ENCODE peak calls at places on chromosomes 3 and 15, in six cellular contexts. One of them, this sample, is unnamed.

GRCh38 chr3:48151058-48151806 is 37.0 kb downstream of the CDC25A start:
- DNase-seq in HepG2: peak
- DNase-seq in K562: peak
- DNase-seq in GM12892: peak
- DNase-seq in GM12878: peak
- DNase-seq in GM12891: peak
- DNase-seq in this sample: peak

GRCh38 chr3:192850501-192850981 is 67.1 kb downstream of the MB21D2 start:
- DNase-seq in HepG2: peak
- DNase-seq in K562: no peak
- DNase-seq in GM12892: no peak
- DNase-seq in GM12878: peak
- DNase-seq in GM12891: no peak
- DNase-seq in this sample: no peak

GRCh38 chr15:77855871-77856270 is 221.6 kb downstream of the TBC1D2B start:
- DNase-seq in HepG2: no peak
- DNase-seq in K562: no peak
- DNase-seq in GM12892: no peak
- DNase-seq in GM12878: no peak
- DNase-seq in GM12891: no peak
- DNase-seq in this sample: no peak

GRCh38 chr3:187291512-187292132 is at the start of gene MASP1:
- DNase-seq in HepG2: peak
- DNase-seq in K562: no peak
- DNase-seq in GM12892: no peak
- DNase-seq in GM12878: no peak
- DNase-seq in GM12891: no peak
- DNase-seq in this sample: no peak

GRCh38 chr15:89803941-89804800 is 10.5 kb downstream of the ANPEP start:
- DNase-seq in HepG2: no peak
- DNase-seq in K562: no peak
- DNase-seq in GM12892: no peak
- DNase-seq in GM12878: no peak
- DNase-seq in GM12891: no peak
- DNase-seq in this sample: no peak

GRCh38 chr3:108341911-108342310 is 45.6 kb downstream of the HHLA2 start:
- DNase-seq in HepG2: no peak
- DNase-seq in K562: no peak
- DNase-seq in GM12892: no peak
- DNase-seq in GM12878: no peak
- DNase-seq in GM12891: no peak
- DNase-seq in this sample: no peak

GRCh38 chr15:63041982-63042878 is at the start of gene TPM1:
- DNase-seq in HepG2: peak
- DNase-seq in K562: no peak
- DNase-seq in GM12892: no peak
- DNase-seq in GM12878: no peak
- DNase-seq in GM12891: peak
- DNase-seq in this sample: peak

GRCh38 chr3:78728406-78729145 is 1039.2 kb downstream of the ROBO1 start:
- DNase-seq in HepG2: no peak
- DNase-seq in K562: no peak
- DNase-seq in GM12892: no peak
- DNase-seq in GM12878: no peak
- DNase-seq in GM12891: no peak
- DNase-seq in this sample: peak

GRCh38 chr3:141680620-141681389 is 57.3 kb upstream of the RNF7 start:
- DNase-seq in HepG2: no peak
- DNase-seq in K562: no peak
- DNase-seq in GM12892: no peak
- DNase-seq in GM12878: no peak
- DNase-seq in GM12891: no peak
- DNase-seq in this sample: peak

GRCh38 chr3:147410126-147410517 is 957 bp downstream of the ZIC1 start:
- DNase-seq in HepG2: no peak
- DNase-seq in K562: no peak
- DNase-seq in GM12892: no peak
- DNase-seq in GM12878: no peak
- DNase-seq in GM12891: no peak
- DNase-seq in this sample: no peak

GRCh38 chr3:72042397-72043211 is 257.7 kb upstream of the PROK2 start:
- DNase-seq in HepG2: no peak
- DNase-seq in K562: no peak
- DNase-seq in GM12892: no peak
- DNase-seq in GM12878: no peak
- DNase-seq in GM12891: no peak
- DNase-seq in this sample: no peak

DNA sequence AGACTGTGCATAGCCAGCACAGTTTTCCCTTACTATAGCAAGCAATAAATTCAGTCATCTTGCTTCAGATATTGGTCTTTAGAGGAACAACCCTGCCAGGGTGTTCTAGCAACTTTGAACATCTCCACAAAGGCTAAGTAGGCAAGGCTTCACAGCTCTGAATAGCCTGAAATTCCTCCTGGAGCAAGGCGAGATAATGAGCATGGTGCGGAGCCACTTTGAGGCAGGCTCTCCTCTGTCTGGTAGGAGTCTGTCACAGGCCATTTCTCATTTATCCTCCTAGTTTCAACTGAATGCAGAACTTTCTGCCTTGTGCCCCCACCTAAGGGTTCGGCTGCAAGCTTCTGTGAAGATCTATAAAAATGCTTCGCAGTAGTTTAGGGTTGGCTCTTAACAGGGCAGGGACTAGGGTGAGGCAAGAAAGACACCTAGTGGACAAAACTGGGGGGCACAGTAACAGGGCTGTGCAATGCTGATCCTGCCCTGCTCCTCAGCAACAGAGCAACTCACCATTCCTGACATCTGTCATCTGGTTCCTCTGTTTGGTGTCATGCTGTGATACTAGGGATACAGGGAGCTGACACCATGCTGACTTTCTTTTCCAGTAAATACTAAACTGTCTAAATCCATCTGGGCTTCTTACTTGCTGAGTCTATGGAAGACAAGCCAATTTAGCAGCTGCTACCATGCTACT is 16.6 kb upstream of the EHHADH start:
- DNase-seq in HepG2: peak
- DNase-seq in K562: peak
- DNase-seq in GM12892: peak
- DNase-seq in GM12878: no peak
- DNase-seq in GM12891: peak
- DNase-seq in this sample: peak
- TF ChIP-seq TAF1 in HepG2: no peak
- TF ChIP-seq TAF1 in K562: no peak
- TF ChIP-seq TAF1 in GM12892: no peak
- TF ChIP-seq TAF1 in GM12878: no peak
- TF ChIP-seq TAF1 in GM12891: no peak
- TF ChIP-seq TAF1 in this sample: no peak

DNA sequence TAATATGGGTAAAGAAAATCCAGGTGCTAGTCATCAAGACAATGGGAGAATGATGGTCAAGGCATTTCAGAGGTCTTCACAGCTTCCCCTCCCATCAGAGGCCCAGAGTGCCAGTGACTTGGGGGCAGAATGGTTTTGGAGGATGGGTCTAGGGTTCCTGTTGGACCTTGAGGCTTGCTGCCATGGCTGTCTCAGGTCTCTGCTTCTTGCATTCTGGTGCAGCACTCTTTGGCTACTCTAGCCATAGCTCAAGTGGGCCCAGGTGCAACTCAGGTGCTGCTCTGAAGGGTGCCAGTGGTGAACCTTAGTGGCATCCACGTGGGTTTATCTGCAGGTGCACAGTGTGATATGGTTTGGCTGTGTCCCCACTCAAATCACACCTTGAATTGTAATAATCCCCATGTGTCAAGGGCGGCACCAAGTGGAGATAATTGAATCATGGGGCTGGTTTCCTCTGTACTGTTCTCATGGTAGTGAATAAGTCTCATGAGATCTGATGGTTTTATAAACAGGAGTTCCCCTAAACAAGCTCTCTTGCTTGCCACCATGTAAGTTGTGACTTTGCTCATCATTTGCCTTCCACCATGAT is 48.5 kb upstream of the PEX5L start:
- DNase-seq in HepG2: no peak
- DNase-seq in K562: no peak
- DNase-seq in GM12892: no peak
- DNase-seq in GM12878: no peak
- DNase-seq in GM12891: no peak
- DNase-seq in this sample: no peak
- TF ChIP-seq TAF1 in HepG2: no peak
- TF ChIP-seq TAF1 in K562: no peak
- TF ChIP-seq TAF1 in GM12892: no peak
- TF ChIP-seq TAF1 in GM12878: no peak
- TF ChIP-seq TAF1 in GM12891: no peak
- TF ChIP-seq TAF1 in this sample: no peak

DNA sequence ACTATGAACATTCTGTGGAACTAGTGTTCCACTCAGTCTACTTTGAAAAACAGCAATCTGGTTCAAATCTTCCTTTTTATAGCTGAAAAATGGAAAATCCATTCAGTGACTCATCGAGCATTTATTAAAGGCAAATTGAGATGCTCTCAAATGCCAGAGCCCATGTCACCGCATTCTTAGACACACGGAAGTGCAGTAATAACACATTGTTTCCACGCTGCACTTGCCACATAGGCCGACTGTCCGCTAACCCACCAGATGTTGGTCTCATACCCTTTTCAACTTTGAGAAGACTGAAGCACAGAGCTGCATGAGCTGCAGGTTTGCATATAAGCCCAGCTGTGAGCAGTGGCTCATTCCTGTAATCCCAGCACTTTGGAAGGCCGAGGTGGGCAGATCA is 96.0 kb downstream of the TMEM266 start:
- DNase-seq in HepG2: no peak
- DNase-seq in K562: no peak
- DNase-seq in GM12892: no peak
- DNase-seq in GM12878: no peak
- DNase-seq in GM12891: no peak
- DNase-seq in this sample: no peak
- TF ChIP-seq TAF1 in HepG2: no peak
- TF ChIP-seq TAF1 in K562: no peak
- TF ChIP-seq TAF1 in GM12892: no peak
- TF ChIP-seq TAF1 in GM12878: no peak
- TF ChIP-seq TAF1 in GM12891: no peak
- TF ChIP-seq TAF1 in this sample: no peak

DNA sequence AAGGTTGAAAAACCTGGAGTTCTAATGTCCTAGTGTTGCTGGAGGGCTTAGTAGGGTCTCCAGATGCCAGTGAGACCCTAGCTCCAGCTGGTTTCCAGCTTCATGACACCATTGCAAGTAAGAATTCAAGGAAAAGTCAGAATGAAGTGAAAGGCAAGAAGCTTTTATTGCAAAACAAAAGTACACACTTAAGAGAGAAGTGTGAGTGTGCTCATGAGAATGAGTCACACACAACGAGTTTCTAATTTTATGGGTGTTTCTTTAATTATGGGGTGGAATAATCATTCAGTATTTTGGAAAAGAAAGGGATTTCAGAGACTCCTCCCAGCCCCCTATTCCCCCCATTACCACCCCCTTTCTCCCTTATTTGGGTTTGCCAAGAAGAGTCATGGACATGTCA is 24.6 kb upstream of the ZNF502 start:
- DNase-seq in HepG2: no peak
- DNase-seq in K562: no peak
- DNase-seq in GM12892: no peak
- DNase-seq in GM12878: no peak
- DNase-seq in GM12891: no peak
- DNase-seq in this sample: no peak
- TF ChIP-seq TAF1 in HepG2: no peak
- TF ChIP-seq TAF1 in K562: no peak
- TF ChIP-seq TAF1 in GM12892: no peak
- TF ChIP-seq TAF1 in GM12878: no peak
- TF ChIP-seq TAF1 in GM12891: no peak
- TF ChIP-seq TAF1 in this sample: no peak

GRCh38 chr3:38582316-38582715 is 67.2 kb downstream of the SCN5A start:
- DNase-seq in HepG2: no peak
- DNase-seq in K562: no peak
- DNase-seq in GM12892: no peak
- DNase-seq in GM12878: no peak
- DNase-seq in GM12891: no peak
- DNase-seq in this sample: no peak
- TF ChIP-seq TAF1 in HepG2: no peak
- TF ChIP-seq TAF1 in K562: no peak
- TF ChIP-seq TAF1 in GM12892: no peak
- TF ChIP-seq TAF1 in GM12878: no peak
- TF ChIP-seq TAF1 in GM12891: no peak
- TF ChIP-seq TAF1 in this sample: no peak

GRCh38 chr15:70243686-70244540 is 146.2 kb upstream of the TLE3 start:
- DNase-seq in HepG2: no peak
- DNase-seq in K562: no peak
- DNase-seq in GM12892: no peak
- DNase-seq in GM12878: no peak
- DNase-seq in GM12891: no peak
- DNase-seq in this sample: no peak
- TF ChIP-seq TAF1 in HepG2: no peak
- TF ChIP-seq TAF1 in K562: no peak
- TF ChIP-seq TAF1 in GM12892: no peak
- TF ChIP-seq TAF1 in GM12878: no peak
- TF ChIP-seq TAF1 in GM12891: no peak
- TF ChIP-seq TAF1 in this sample: no peak

GRCh38 chr3:39977058-39977794 is 167.8 kb downstream of the MYRIP start:
- DNase-seq in HepG2: no peak
- DNase-seq in K562: no peak
- DNase-seq in GM12892: no peak
- DNase-seq in GM12878: no peak
- DNase-seq in GM12891: no peak
- DNase-seq in this sample: no peak

GRCh38 chr3:39981547-39982184 is 172.3 kb downstream of the MYRIP start:
- DNase-seq in HepG2: no peak
- DNase-seq in K562: no peak
- DNase-seq in GM12892: no peak
- DNase-seq in GM12878: no peak
- DNase-seq in GM12891: no peak
- DNase-seq in this sample: no peak

GRCh38 chr3:39980021-39980420 is 170.6 kb downstream of the MYRIP start:
- DNase-seq in HepG2: no peak
- DNase-seq in K562: no peak
- DNase-seq in GM12892: no peak
- DNase-seq in GM12878: no peak
- DNase-seq in GM12891: no peak
- DNase-seq in this sample: no peak

GRCh38 chr3:39980781-39981180 is 171.4 kb downstream of the MYRIP start:
- DNase-seq in HepG2: no peak
- DNase-seq in K562: no peak
- DNase-seq in GM12892: no peak
- DNase-seq in GM12878: no peak
- DNase-seq in GM12891: no peak
- DNase-seq in this sample: no peak

GRCh38 chr3:39978293-39978692 is 168.9 kb downstream of the MYRIP start:
- DNase-seq in HepG2: no peak
- DNase-seq in K562: no peak
- DNase-seq in GM12892: no peak
- DNase-seq in GM12878: no peak
- DNase-seq in GM12891: no peak
- DNase-seq in this sample: no peak
- TF ChIP-seq TAF1 in HepG2: no peak
- TF ChIP-seq TAF1 in K562: no peak
- TF ChIP-seq TAF1 in GM12892: no peak
- TF ChIP-seq TAF1 in GM12878: no peak
- TF ChIP-seq TAF1 in GM12891: no peak
- TF ChIP-seq TAF1 in this sample: no peak